ENCODE peak calls at places on chromosomes 3 and 15, in ten cellular contexts. K is psoas muscle, E is A673, G is progenitor cell of endocrine pancreas, C is uterus, Q is neural crest cell, A is cardiac muscle cell, O is A549, H is GM06990, U is heart left ventricle. S is an unnamed sample.

GRCh38 chr15:69388259-69388658 is 25.9 kb upstream of the KIF23 start:
- DNase-seq in E (no peak), U (no peak), G (no peak), Q (no peak), K (no peak), C (no peak), H (no peak), O (no peak), A (no peak), S (no peak)

GRCh38 chr3:117814975-117815374 is 1105.4 kb downstream of the TUSC7 start:
- DNase-seq in H (no peak), E (no peak), Q (no peak), U (no peak), O (no peak), K (no peak), C (no peak), A (peak), G (no peak), S (no peak)

GRCh38 chr3:56019490-56019889 is 448.8 kb downstream of the ERC2 start:
- DNase-seq in E (no peak), K (no peak), O (no peak), Q (no peak), A (peak), U (peak), C (no peak), G (no peak), H (no peak), S (no peak)

GRCh38 chr15:69830425-69830824 is 267.3 kb downstream of the TLE3 start:
- DNase-seq in C (no peak), A (no peak), O (no peak), Q (no peak), E (no peak), G (no peak), H (no peak), K (no peak), U (no peak), S (no peak)

GRCh38 chr3:37861540-37862051 is at the start of gene CTDSPL:
- DNase-seq in A (peak), Q (peak), G (peak), O (peak), K (peak), U (peak), C (peak), E (peak), H (no peak), S (peak)

GRCh38 chr3:58202917-58203360 is 7.8 kb downstream of the DNASE1L3 start:
- DNase-seq in O (no peak), K (no peak), A (no peak), G (no peak), U (no peak), C (no peak), H (peak), Q (no peak), E (no peak), S (no peak)

GRCh38 chr3:46574263-46574662 is 8.2 kb upstream of the LRRC2 start:
- DNase-seq in Q (no peak), U (no peak), G (no peak), E (no peak), K (no peak), H (no peak), A (no peak), O (no peak), C (no peak), S (no peak)

GRCh38 chr15:67884009-67884408 is 44.2 kb upstream of the RNU6-1 start:
- DNase-seq in U (no peak), E (no peak), K (no peak), G (no peak), C (no peak), H (no peak), Q (no peak), A (no peak), O (no peak), S (no peak)

GRCh38 chr3:72346526-72346926 is 501.7 kb downstream of the SHQ1 start:
- DNase-seq in G (no peak), E (no peak), C (peak), Q (no peak), H (no peak), K (peak), A (peak), U (no peak), O (no peak), S (no peak)

GRCh38 chr3:79846148-79846933 is 78.5 kb upstream of the ROBO1 start:
- DNase-seq in C (no peak), Q (peak), A (no peak), E (peak), G (no peak), K (no peak), H (no peak), O (peak), U (no peak), S (no peak)

GRCh38 chr3:42690191-42690590 is 4.9 kb downstream of the KLHL40 start:
- DNase-seq in Q (no peak), C (no peak), H (no peak), E (no peak), G (no peak), O (no peak), K (no peak), U (no peak), A (no peak), S (no peak)

GRCh38 chr3:113658107-113658506 is 38.3 kb downstream of the USF3 start:
- DNase-seq in E (no peak), O (no peak), K (no peak), U (no peak), C (no peak), G (no peak), A (no peak), Q (no peak), H (no peak), S (no peak)

GRCh38 chr3:146274833-146275232 is 23.9 kb upstream of the PLSCR4 start:
- DNase-seq in U (no peak), Q (no peak), H (no peak), C (no peak), E (no peak), K (no peak), A (peak), O (no peak), G (no peak), S (no peak)

GRCh38 chr15:30827625-30828303 is 76.0 kb upstream of the FAN1 start:
- DNase-seq in K (no peak), H (no peak), U (no peak), G (no peak), E (no peak), A (no peak), Q (no peak), O (peak), C (no peak), S (no peak)

GRCh38 chr3:9248232-9249191 is 934 bp downstream of the SRGAP3 start:
- DNase-seq in G (no peak), K (no peak), O (no peak), Q (peak), U (no peak), E (no peak), H (no peak), C (no peak), A (no peak), S (no peak)

GRCh38 chr15:90519688-90520087 is 10.0 kb upstream of the CRTC3 start:
- DNase-seq in C (no peak), G (no peak), H (no peak), O (no peak), A (no peak), Q (no peak), K (no peak), E (no peak), U (no peak), S (no peak)

GRCh38 chr3:87503901-87504498 is 227.6 kb upstream of the POU1F1 start:
- DNase-seq in H (no peak), G (no peak), C (no peak), E (peak), U (no peak), Q (peak), A (peak), O (peak), K (no peak), S (peak)

GRCh38 chr3:72947715-72948507 is 48.7 kb upstream of the PPP4R2 start:
- DNase-seq in K (no peak), E (no peak), C (no peak), Q (no peak), H (no peak), U (no peak), G (no peak), O (no peak), A (no peak), S (no peak)

GRCh38 chr15:68843425-68844311 is 23.0 kb upstream of the ANP32A start:
- DNase-seq in E (peak), G (no peak), U (no peak), Q (peak), A (peak), K (no peak), O (no peak), C (no peak), H (peak), S (no peak)

GRCh38 chr3:141308588-141309218 is 59.6 kb upstream of the ZBTB38 start:
- DNase-seq in H (no peak), U (no peak), K (peak), Q (peak), E (peak), A (peak), G (peak), C (peak), O (peak), S (no peak)

GRCh38 chr3:128348805-128349531 is 117.7 kb downstream of the DNAJB8 start:
- DNase-seq in O (no peak), U (no peak), E (no peak), Q (no peak), A (peak), C (no peak), G (no peak), H (no peak), K (no peak), S (no peak)

GRCh38 chr3:69205385-69205784 is 83.0 kb upstream of the LMOD3 start:
- DNase-seq in Q (no peak), K (no peak), E (no peak), U (no peak), C (no peak), G (no peak), A (no peak), H (no peak), O (no peak), S (no peak)

GRCh38 chr15:43510230-43511011 is 7.0 kb upstream of the MAP1A start:
- DNase-seq in C (peak), A (peak), G (peak), U (peak), Q (peak), E (peak), H (peak), O (peak), K (peak), S (peak)
- TF ChIP-seq CTCF in C (no peak), A (peak), G (no peak), U (peak), Q (peak), E (peak), H (no peak), O (no peak), K (peak), S (peak)

GRCh38 chr15:44243829-44244228 is 44.7 kb upstream of the GOLM2 start:
- DNase-seq in G (no peak), Q (no peak), O (no peak), C (no peak), U (no peak), H (no peak), E (no peak), A (no peak), K (no peak), S (no peak)
- TF ChIP-seq CTCF in G (peak), Q (peak), O (no peak), C (no peak), U (no peak), H (peak), E (peak), A (no peak), K (no peak), S (no peak)

GRCh38 chr3:159839561-159840379 is 148.9 kb upstream of the IL12A start:
- DNase-seq in E (no peak), A (no peak), C (peak), O (no peak), U (peak), Q (peak), H (no peak), K (peak), G (peak), S (peak)
- TF ChIP-seq CTCF in E (no peak), A (no peak), C (no peak), O (no peak), U (no peak), Q (no peak), H (no peak), K (no peak), G (no peak), S (no peak)

GRCh38 chr3:49674491-49674983 is 386 bp downstream of the APEH start:
- DNase-seq in O (no peak), A (peak), C (no peak), G (no peak), H (no peak), Q (no peak), U (no peak), E (no peak), K (no peak), S (no peak)
- TF ChIP-seq CTCF in O (no peak), A (no peak), C (no peak), G (no peak), H (no peak), Q (no peak), U (no peak), E (no peak), K (no peak), S (no peak)

GRCh38 chr3:13144163-13145023 is 71.2 kb upstream of the IQSEC1 start:
- DNase-seq in Q (no peak), G (no peak), H (no peak), K (peak), U (no peak), E (no peak), A (no peak), O (no peak), C (no peak), S (no peak)

GRCh38 chr3:13146643-13147143 is 73.5 kb upstream of the IQSEC1 start:
- DNase-seq in K (no peak), E (no peak), A (no peak), Q (no peak), U (no peak), C (no peak), O (no peak), H (no peak), G (no peak), S (no peak)

GRCh38 chr3:13143381-13144004 is 70.3 kb upstream of the IQSEC1 start:
- DNase-seq in U (no peak), C (no peak), G (no peak), E (no peak), Q (no peak), A (no peak), K (no peak), H (no peak), O (no peak), S (no peak)

GRCh38 chr3:13145826-13146642 is 72.8 kb upstream of the IQSEC1 start:
- DNase-seq in H (no peak), K (no peak), A (no peak), Q (no peak), U (no peak), C (no peak), E (no peak), G (no peak), O (no peak), S (no peak)

DNA sequence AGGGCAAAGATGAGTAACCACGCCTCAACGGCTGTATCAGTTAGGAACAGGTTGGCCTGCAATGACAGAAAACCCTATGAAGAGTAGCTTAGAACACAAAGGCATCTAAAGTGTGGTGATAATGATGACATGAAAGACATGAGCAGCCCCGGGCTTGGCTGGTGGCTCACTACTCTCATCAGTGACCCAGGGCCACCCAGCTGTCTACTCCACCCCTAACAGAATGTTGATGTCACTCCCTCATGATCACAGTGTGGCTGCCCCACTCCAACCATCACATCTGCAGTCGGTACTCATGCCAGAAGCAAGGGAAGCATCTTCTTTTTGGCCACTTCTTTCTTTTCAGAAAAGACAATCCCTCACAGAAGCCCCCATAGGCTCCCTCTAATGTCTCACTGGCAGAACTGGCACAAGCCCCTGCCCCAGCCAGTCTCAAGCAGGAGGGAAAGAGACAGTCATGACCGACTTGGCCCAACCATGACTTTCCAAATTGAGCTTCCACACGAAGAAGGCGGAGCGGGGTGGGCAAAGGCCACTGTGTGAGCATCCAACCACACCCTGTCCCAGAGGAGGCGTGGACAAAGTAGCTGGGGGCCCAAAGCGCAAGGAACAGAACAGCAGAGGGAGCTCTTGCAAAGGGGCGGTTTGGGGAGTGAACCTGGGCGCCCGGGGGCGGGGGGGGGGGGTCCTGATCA is 72.0 kb upstream of the IQSEC1 start:
- DNase-seq in Q (no peak), O (peak), G (no peak), C (no peak), A (no peak), U (no peak), E (no peak), K (no peak), H (no peak), S (no peak)
- TF ChIP-seq CTCF in Q (no peak), O (peak), G (no peak), C (no peak), A (no peak), U (no peak), E (no peak), K (no peak), H (no peak), S (no peak)

GRCh38 chr3:20225769-20226168 is 39.8 kb upstream of the SGO1 start:
- DNase-seq in H (no peak), O (peak), G (no peak), Q (no peak), A (peak), E (peak), U (no peak), C (no peak), K (no peak), S (no peak)
- TF ChIP-seq CTCF in H (peak), O (peak), G (peak), Q (peak), A (peak), E (peak), U (peak), C (peak), K (peak), S (peak)

S was measured in D721Med.